ENCODE peak calls at places on chromosomes 6 and 20, in eight cellular contexts. V is Kasumi-1, I is GM03348, Z is osteocyte, T is NCI-H774, F is lung microvascular endothelial cell, Q is stromal cell of bone marrow, X is glutamatergic neuron. N is an unnamed sample.

GRCh38 chr6:11198663-11199603 is 33.5 kb downstream of the NEDD9 start:
- DNase-seq in V (no peak), I (no peak), Z (peak), T (no peak), F (peak), Q (no peak), X (no peak), N (no peak)

GRCh38 chr6:138387577-138388368 is 10.1 kb downstream of the SMIM28 start:
- DNase-seq in V (no peak), I (no peak), Z (no peak), T (peak), F (no peak), Q (no peak), X (no peak), N (no peak)

GRCh38 chr6:41939091-41939847 is 2.3 kb downstream of the CCND3 start:
- DNase-seq in V (peak), I (peak), Z (no peak), T (no peak), F (no peak), Q (no peak), X (peak), N (peak)

GRCh38 chr20:18252597-18253451 is 35.5 kb upstream of the ZNF133 start:
- DNase-seq in V (no peak), I (no peak), Z (no peak), T (no peak), F (no peak), Q (no peak), X (no peak), N (no peak)

GRCh38 chr6:38131527-38131965 is 312.0 kb downstream of the ZFAND3 start:
- DNase-seq in V (no peak), I (peak), Z (no peak), T (no peak), F (no peak), Q (peak), X (no peak), N (peak)

GRCh38 chr6:12720310-12720709 is 3.7 kb downstream of the PHACTR1 start:
- DNase-seq in V (no peak), I (no peak), Z (no peak), T (no peak), F (no peak), Q (no peak), X (no peak), N (no peak)

GRCh38 chr6:134240664-134241431 is 77.1 kb downstream of the SGK1 start:
- DNase-seq in V (peak), I (no peak), Z (no peak), T (no peak), F (no peak), Q (no peak), X (no peak), N (peak)

GRCh38 chr6:26538572-26538902 is 371 bp downstream of the HMGN4 start:
- DNase-seq in V (peak), I (no peak), Z (no peak), T (no peak), F (peak), Q (no peak), X (no peak), N (no peak)

GRCh38 chr20:21632654-21633053 is 72.8 kb upstream of the PAX1 start:
- DNase-seq in V (no peak), I (no peak), Z (no peak), T (no peak), F (no peak), Q (no peak), X (no peak), N (no peak)

GRCh38 chr20:20334489-20334888 is 33.4 kb upstream of the INSM1 start:
- DNase-seq in V (no peak), I (no peak), Z (no peak), T (no peak), F (peak), Q (no peak), X (no peak), N (no peak)

GRCh38 chr20:23085415-23086055 is 589 bp downstream of the CD93 start:
- DNase-seq in V (peak), I (no peak), Z (no peak), T (no peak), F (no peak), Q (no peak), X (no peak), N (no peak)

N was measured in adrenal gland.